ENCODE peak calls at places on chromosomes 13 and 19, in four cellular contexts. One of them, this sample, is unnamed.

GRCh38 chr13:46211116-46211515 is 612 bp upstream of the LRRC63 start:
- DNase-seq in breast epithelium: no peak
- DNase-seq in HCT116: no peak
- DNase-seq in H1: no peak
- DNase-seq in this sample: no peak

GRCh38 chr13:21615427-21615826 is 11.5 kb upstream of the MICU2 start:
- DNase-seq in H1: no peak
- DNase-seq in breast epithelium: no peak
- DNase-seq in HCT116: no peak
- DNase-seq in this sample: no peak

GRCh38 chr13:47215741-47216140 is 318.9 kb upstream of the HTR2A start:
- DNase-seq in H1: peak; percentile 19
- DNase-seq in HCT116: no peak
- DNase-seq in breast epithelium: no peak
- DNase-seq in this sample: no peak

GRCh38 chr13:85174291-85174690 is 624.9 kb downstream of the SLITRK6 start:
- DNase-seq in H1: no peak
- DNase-seq in HCT116: no peak
- DNase-seq in breast epithelium: no peak
- DNase-seq in this sample: no peak

GRCh38 chr13:113759525-113760137 is 605 bp downstream of the TMEM255B start:
- DNase-seq in breast epithelium: no peak
- DNase-seq in HCT116: no peak
- DNase-seq in H1: no peak
- DNase-seq in this sample: peak; percentile 81

GRCh38 chr13:81636120-81636519 is 1295.2 kb upstream of the SPRY2 start:
- DNase-seq in H1: no peak
- DNase-seq in breast epithelium: no peak
- DNase-seq in HCT116: no peak
- DNase-seq in this sample: no peak

GRCh38 chr13:41465215-41465907 is 8.0 kb downstream of the RGCC start:
- DNase-seq in HCT116: no peak
- DNase-seq in breast epithelium: peak; percentile 50
- DNase-seq in H1: no peak
- DNase-seq in this sample: peak; percentile 94

GRCh38 chr13:47945738-47946137 is 55.3 kb downstream of the SUCLA2 start:
- DNase-seq in H1: no peak
- DNase-seq in HCT116: no peak
- DNase-seq in breast epithelium: no peak
- DNase-seq in this sample: no peak

GRCh38 chr19:42220751-42221097 is 612 bp downstream of the ZNF526 start:
- DNase-seq in breast epithelium: no peak
- DNase-seq in H1: no peak
- DNase-seq in HCT116: no peak
- DNase-seq in this sample: no peak

GRCh38 chr19:43469160-43469480 is 3.7 kb upstream of the LYPD3 start:
- DNase-seq in breast epithelium: no peak
- DNase-seq in H1: no peak
- DNase-seq in HCT116: no peak
- DNase-seq in this sample: no peak

GRCh38 chr19:48533770-48534169 is 18.2 kb upstream of the SULT2B1 start:
- DNase-seq in breast epithelium: no peak
- DNase-seq in H1: no peak
- DNase-seq in HCT116: no peak
- DNase-seq in this sample: no peak

GRCh38 chr13:36862002-36862706 is 43.1 kb downstream of the RFXAP start:
- DNase-seq in HCT116: no peak
- DNase-seq in H1: no peak
- DNase-seq in breast epithelium: no peak
- DNase-seq in this sample: no peak

GRCh38 chr13:46982856-46983582 is 86.2 kb upstream of the HTR2A start:
- DNase-seq in H1: no peak
- DNase-seq in HCT116: no peak
- DNase-seq in breast epithelium: no peak
- DNase-seq in this sample: no peak

GRCh38 chr13:74771964-74772363 is 637.8 kb upstream of the KLF12 start:
- DNase-seq in breast epithelium: no peak
- DNase-seq in HCT116: no peak
- DNase-seq in H1: no peak
- DNase-seq in this sample: no peak

GRCh38 chr19:51712461-51713081 is 11.2 kb downstream of the HAS1 start:
- DNase-seq in HCT116: no peak
- DNase-seq in H1: peak; percentile 57
- DNase-seq in breast epithelium: no peak
- DNase-seq in this sample: no peak

GRCh38 chr19:30479231-30479630 is 107.0 kb downstream of the ZNF536 start:
- DNase-seq in breast epithelium: peak; percentile 22
- DNase-seq in H1: no peak
- DNase-seq in HCT116: no peak
- DNase-seq in this sample: no peak

GRCh38 chr19:2543463-2544442 is 67.8 kb downstream of the GADD45B start:
- DNase-seq in HCT116: peak; percentile 91
- DNase-seq in breast epithelium: peak; percentile 94
- DNase-seq in H1: peak; percentile 81
- DNase-seq in this sample: peak; percentile 92

GRCh38 chr13:86665842-86666241 is 866.6 kb upstream of the SLITRK6 start:
- DNase-seq in HCT116: no peak
- DNase-seq in breast epithelium: no peak
- DNase-seq in H1: no peak
- DNase-seq in this sample: no peak

GRCh38 chr13:43441916-43442315 is 344.9 kb downstream of the ENOX1 start:
- DNase-seq in breast epithelium: no peak
- DNase-seq in HCT116: no peak
- DNase-seq in H1: no peak
- DNase-seq in this sample: no peak

GRCh38 chr19:43624933-43625332 is 5.5 kb upstream of the ZNF428 start:
- DNase-seq in H1: no peak
- DNase-seq in breast epithelium: peak; percentile 58
- DNase-seq in HCT116: peak; percentile 72
- DNase-seq in this sample: peak; percentile 92

GRCh38 chr19:56671613-56671994 is at the start of gene ZNF835:
- DNase-seq in breast epithelium: peak; percentile 77
- DNase-seq in HCT116: no peak
- DNase-seq in H1: peak; percentile 83
- DNase-seq in this sample: peak; percentile 94

DNA sequence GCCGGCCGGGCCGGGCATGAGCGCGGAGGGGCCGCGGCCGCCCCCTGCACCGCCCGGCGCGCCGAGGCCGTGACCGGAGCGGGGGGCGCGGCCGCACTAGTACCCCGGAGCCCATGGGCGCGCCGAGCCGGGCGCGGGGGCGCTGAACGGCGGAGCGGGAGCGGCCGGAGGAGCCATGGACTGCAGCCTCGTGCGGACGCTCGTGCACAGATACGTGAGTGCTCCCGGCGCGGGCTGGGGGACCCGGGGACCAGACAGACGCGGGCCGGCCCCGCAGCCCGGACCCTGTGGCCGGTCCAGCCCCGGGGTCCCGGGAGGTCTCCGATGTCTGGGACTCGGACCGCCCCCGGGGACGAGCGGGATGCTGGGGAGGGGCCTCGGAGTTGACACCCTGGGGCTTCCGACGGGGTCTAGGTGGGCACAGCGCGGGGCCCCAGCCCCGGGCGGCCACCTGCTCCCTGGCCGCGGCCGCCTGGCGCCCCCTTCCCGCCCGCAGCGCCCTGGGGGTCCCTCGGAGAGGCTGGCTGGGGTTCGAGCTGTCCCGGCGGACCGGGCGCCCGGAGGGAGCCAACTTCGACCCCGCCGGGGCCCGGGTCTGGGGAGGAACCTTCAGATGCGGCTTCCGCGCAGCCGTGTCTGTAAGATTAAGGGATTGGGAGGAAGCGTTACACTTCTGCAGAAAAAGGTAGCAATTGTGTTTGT is 555 bp downstream of the ATP11A start:
- DNase-seq in breast epithelium: no peak
- DNase-seq in HCT116: no peak
- DNase-seq in H1: no peak
- DNase-seq in this sample: peak; percentile 91
- TF ChIP-seq POLR2AphosphoS5 in breast epithelium: no peak
- TF ChIP-seq POLR2AphosphoS5 in HCT116: no peak
- TF ChIP-seq POLR2AphosphoS5 in H1: no peak
- TF ChIP-seq POLR2AphosphoS5 in this sample: no peak

GRCh38 chr19:33301011-33301899 is 1.1 kb downstream of the CEBPA start:
- DNase-seq in breast epithelium: no peak
- DNase-seq in H1: no peak
- DNase-seq in HCT116: no peak
- DNase-seq in this sample: peak; percentile 88
- H3K27ac ChIP-seq in breast epithelium: peak overlapping the region; percentile 93
- H3K27ac ChIP-seq in H1: no peak overlapping the region
- H3K27ac ChIP-seq in HCT116: peak overlapping the region; percentile 84
- H3K27ac ChIP-seq in this sample: no peak overlapping the region

DNA sequence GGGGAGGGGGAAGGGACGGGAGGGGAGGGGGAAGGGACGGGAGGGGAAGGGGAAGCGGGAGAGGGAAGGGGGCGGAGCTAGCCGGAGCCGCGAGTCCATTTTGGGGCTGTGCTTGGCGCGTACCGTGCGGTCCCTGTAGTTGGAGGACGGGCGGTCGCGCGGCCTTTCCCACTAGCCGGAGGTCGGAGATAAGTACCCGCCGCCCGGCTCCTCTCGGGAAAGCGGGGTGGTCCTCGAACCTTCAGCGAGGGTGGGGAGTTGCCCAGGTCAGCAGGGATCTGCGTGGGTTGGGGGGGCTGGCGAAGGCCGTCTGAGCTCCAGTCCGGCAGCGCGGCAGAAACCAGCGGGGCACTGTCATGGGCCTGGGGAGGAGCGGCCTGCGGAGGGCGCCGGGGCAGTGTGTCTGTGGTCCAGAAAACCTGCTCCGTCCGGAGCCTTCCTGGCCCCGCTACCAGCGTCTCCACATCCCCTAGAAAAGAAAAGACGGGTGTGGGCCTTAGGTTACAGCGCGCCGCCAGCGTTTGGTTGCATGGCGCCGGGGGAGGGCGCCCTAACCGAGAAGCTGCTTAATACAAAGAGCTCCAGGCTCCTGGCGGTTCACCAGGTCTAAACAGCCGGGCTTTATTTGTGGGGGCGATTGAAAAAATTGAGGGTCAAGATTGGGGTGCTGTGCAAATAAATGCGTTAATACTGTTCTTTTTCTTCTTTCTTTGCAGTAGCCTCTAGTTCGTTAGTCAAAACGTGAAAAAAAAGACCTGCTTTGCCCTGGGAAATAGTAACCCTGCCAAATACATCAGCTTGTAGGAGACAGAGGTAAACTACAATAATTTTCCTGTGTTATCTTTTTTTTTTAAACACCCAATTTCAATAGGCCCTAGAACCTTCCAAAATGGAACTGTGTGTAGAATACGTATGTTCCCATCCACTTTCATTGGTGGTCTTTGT is at the start of gene TRIM13:
- DNase-seq in HCT116: peak; percentile 71
- DNase-seq in H1: peak; percentile 53
- DNase-seq in breast epithelium: peak; percentile 82
- DNase-seq in this sample: peak; percentile 96
- H3K4me1 ChIP-seq in HCT116: peaks cover 19% of the 10 kb centered on the region
- H3K4me1 ChIP-seq in H1: peaks cover 4% of the 10 kb centered on the region
- H3K4me1 ChIP-seq in breast epithelium: peaks cover 3% of the 10 kb centered on the region
- H3K4me1 ChIP-seq in this sample: peaks cover 25% of the 10 kb centered on the region

DNA sequence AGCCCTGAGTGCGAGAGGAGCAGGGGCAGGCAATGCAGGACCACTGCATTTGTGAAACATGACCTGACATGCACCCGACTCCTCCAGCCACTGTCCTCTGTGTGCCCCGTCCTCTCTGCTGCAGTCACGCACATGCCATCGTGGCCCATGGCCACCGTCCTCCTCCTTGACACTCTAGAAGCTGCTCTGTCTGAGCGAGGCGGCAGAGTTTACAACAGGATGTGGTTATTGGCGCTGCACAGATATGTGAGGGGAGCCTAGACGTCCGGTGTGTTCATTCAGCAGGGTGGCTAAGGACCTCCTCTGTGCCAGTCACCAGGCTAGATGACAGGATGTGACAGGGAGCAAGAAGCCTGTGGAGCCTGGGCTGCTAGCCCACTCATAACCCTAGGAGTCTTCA is 277.8 kb downstream of the FOXO1 start:
- DNase-seq in HCT116: no peak
- DNase-seq in H1: no peak
- DNase-seq in breast epithelium: peak; percentile 23
- DNase-seq in this sample: peak; percentile 93
- TF ChIP-seq POLR2AphosphoS5 in HCT116: no peak
- TF ChIP-seq POLR2AphosphoS5 in H1: no peak
- TF ChIP-seq POLR2AphosphoS5 in breast epithelium: no peak
- TF ChIP-seq POLR2AphosphoS5 in this sample: peak; percentile 80

GRCh38 chr19:15252398-15253018 is 20.3 kb upstream of the EPHX3 start:
- DNase-seq in H1: no peak
- DNase-seq in breast epithelium: no peak
- DNase-seq in HCT116: no peak
- DNase-seq in this sample: no peak
- H3K27ac ChIP-seq in H1: no peak overlapping the region
- H3K27ac ChIP-seq in breast epithelium: peak overlapping the region; percentile 88
- H3K27ac ChIP-seq in HCT116: no peak overlapping the region
- H3K27ac ChIP-seq in this sample: peak overlapping the region; percentile 35

GRCh38 chr13:66663206-66663605 is 566.9 kb downstream of the PCDH9 start:
- DNase-seq in H1: no peak
- DNase-seq in breast epithelium: no peak
- DNase-seq in HCT116: no peak
- DNase-seq in this sample: no peak

GRCh38 chr13:66661336-66661735 is 568.8 kb downstream of the PCDH9 start:
- DNase-seq in H1: no peak
- DNase-seq in breast epithelium: no peak
- DNase-seq in HCT116: no peak
- DNase-seq in this sample: no peak

GRCh38 chr13:66659291-66660012 is 570.7 kb downstream of the PCDH9 start:
- DNase-seq in H1: no peak
- DNase-seq in HCT116: no peak
- DNase-seq in breast epithelium: no peak
- DNase-seq in this sample: no peak

GRCh38 chr13:66657165-66657895 is 572.8 kb downstream of the PCDH9 start:
- DNase-seq in H1: no peak
- DNase-seq in HCT116: peak; percentile 70
- DNase-seq in breast epithelium: peak; percentile 80
- DNase-seq in this sample: no peak

DNA sequence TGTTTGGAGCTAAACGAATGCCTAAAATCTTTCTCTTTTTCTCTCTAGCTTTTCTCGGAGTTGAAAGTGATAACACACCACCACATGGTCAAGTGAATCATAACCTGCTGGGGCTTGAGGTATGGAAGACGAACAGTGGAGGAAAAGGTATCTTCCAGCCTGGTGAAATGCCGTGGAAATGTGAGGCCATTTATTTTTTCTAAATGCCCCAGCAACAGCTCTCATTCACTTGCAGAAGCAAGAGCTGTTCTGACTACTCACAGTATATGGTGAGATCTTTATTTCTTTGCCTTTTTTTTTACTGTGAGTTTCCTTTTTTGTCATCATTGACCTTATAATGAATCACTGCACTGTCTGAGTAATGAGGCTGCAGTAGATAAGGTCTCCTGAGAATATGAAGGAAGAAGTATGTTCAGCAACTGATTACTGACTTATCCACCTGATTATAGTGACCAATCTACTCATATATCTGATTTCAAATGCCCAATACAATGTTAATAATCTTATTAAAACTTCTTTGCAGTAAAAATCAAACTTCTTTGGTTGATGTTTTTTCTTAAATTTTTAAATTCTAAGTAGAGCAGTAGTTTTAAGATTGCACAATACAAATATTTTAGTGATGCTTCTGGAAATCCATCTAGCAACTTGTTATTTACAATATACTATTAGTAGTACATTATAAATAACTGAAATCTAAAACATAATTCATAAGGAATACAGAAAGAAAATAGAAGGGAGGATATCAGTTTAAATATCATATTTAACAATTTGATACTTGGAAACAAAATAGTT is 569.9 kb downstream of the PCDH9 start:
- DNase-seq in H1: no peak
- DNase-seq in HCT116: no peak
- DNase-seq in breast epithelium: no peak
- DNase-seq in this sample: no peak
- H3K4me1 ChIP-seq in H1: no peaks in the 10 kb centered on the region
- H3K4me1 ChIP-seq in HCT116: peaks cover 26% of the 10 kb centered on the region
- H3K4me1 ChIP-seq in breast epithelium: no peaks in the 10 kb centered on the region
- H3K4me1 ChIP-seq in this sample: no peaks in the 10 kb centered on the region